ENCODE peak calls at places on chromosomes 12 and 14, in nine cellular contexts. J is left lung, B is neural progenitor cell, P is H9, T is suprapubic skin, U is Peyer's patch, H is fibroblast of pulmonary artery, G is choroid plexus epithelial cell, Y is stomach. K is an unnamed sample.

GRCh38 chr12:70165450-70165849 is 77.8 kb upstream of the CNOT2 start:
- DNase-seq in Y (no peak), G (no peak), T (no peak), P (no peak), B (no peak), U (no peak), H (no peak), J (no peak), K (no peak)

GRCh38 chr14:53247596-53248370 is 94.7 kb upstream of the DDHD1 start:
- DNase-seq in J (no peak), P (no peak), U (no peak), T (no peak), G (no peak), H (no peak), Y (no peak), B (no peak), K (no peak)

GRCh38 chr14:47438650-47439140 is 236.7 kb downstream of the MDGA2 start:
- DNase-seq in G (peak; percentile 53), P (no peak), B (no peak), T (no peak), H (peak; percentile 3), U (no peak), Y (no peak), J (no peak), K (no peak)

GRCh38 chr12:94941440-94941862 is 62.0 kb downstream of the NDUFA12 start:
- DNase-seq in B (peak; percentile 11), P (no peak), U (peak; percentile 17), J (no peak), T (peak; percentile 70), G (peak; percentile 86), Y (no peak), H (peak; percentile 86), K (no peak)

GRCh38 chr14:61704554-61704953 is 9.2 kb downstream of the HIF1A start:
- DNase-seq in J (no peak), Y (no peak), H (peak; percentile 53), B (no peak), U (no peak), G (peak; percentile 50), P (no peak), T (no peak), K (no peak)

GRCh38 chr12:132490481-132491348 is 764 bp downstream of the FBRSL1 start:
- DNase-seq in T (no peak), Y (no peak), G (peak; percentile 42), H (peak; percentile 37), J (no peak), B (peak; percentile 53), U (no peak), P (no peak), K (no peak)

GRCh38 chr12:94620611-94621010 is 29.7 kb downstream of the TMCC3 start:
- DNase-seq in T (no peak), Y (no peak), B (no peak), P (no peak), U (no peak), G (no peak), H (no peak), J (no peak), K (no peak)

GRCh38 chr14:102778616-102779351 is 1.5 kb downstream of the TRAF3 start:
- DNase-seq in G (peak; percentile 17), P (no peak), B (no peak), Y (no peak), J (no peak), T (no peak), H (no peak), U (no peak), K (no peak)

GRCh38 chr14:78152246-78153068 is 17.7 kb upstream of the NRXN3 start:
- DNase-seq in Y (no peak), P (no peak), T (no peak), B (no peak), H (no peak), U (no peak), J (no peak), G (no peak), K (no peak)

GRCh38 chr12:122449317-122449716 is 26.8 kb upstream of the CLIP1 start:
- DNase-seq in Y (no peak), J (no peak), U (no peak), T (no peak), P (no peak), G (peak; percentile 93), H (peak; percentile 95), B (no peak), K (no peak)

DNA sequence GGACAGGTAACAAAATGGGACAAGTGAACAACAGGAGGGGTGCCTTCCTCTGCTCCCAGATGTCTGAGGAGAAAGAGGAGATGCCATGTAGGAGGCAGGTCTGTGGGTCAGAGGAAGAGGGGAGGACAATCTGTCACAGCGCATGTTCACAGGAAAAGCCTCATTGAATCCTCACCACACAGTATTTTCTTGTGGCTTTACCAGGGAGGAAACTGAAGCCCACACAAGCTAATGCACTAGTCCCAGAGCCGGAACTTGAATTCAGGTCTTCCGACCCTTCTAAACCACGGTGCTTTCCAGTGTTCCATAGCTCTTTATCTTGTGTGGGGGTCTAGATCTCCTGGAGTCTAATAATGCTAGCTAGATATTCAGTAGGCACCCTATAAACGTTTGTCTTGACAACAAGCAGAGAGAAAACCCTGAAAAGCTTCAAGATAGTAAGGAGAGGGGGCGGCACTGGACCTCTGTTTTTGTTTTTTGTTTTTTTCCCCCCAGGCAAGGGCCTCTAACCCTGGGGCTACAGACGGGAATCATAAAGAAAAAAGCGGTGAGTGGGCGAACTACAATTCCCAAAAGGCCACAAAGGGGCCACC is 374 bp upstream of the SHMT2 start:
- DNase-seq in J (no peak), H (no peak), P (no peak), U (no peak), T (no peak), G (no peak), B (no peak), Y (no peak), K (no peak)
- TF ChIP-seq CTCF in J (peak; percentile 37), H (no peak), P (no peak), U (peak; percentile 38), T (no peak), G (peak; percentile 8), B (no peak), Y (no peak), K (peak; percentile 51)

GRCh38 chr12:106902053-106902452 is 53.7 kb upstream of the TMEM263 start:
- DNase-seq in B (no peak), T (no peak), P (no peak), G (no peak), H (no peak), J (no peak), U (no peak), Y (no peak), K (no peak)
- TF ChIP-seq CTCF in B (no peak), T (no peak), P (no peak), G (no peak), H (no peak), J (no peak), U (no peak), Y (no peak), K (no peak)

DNA sequence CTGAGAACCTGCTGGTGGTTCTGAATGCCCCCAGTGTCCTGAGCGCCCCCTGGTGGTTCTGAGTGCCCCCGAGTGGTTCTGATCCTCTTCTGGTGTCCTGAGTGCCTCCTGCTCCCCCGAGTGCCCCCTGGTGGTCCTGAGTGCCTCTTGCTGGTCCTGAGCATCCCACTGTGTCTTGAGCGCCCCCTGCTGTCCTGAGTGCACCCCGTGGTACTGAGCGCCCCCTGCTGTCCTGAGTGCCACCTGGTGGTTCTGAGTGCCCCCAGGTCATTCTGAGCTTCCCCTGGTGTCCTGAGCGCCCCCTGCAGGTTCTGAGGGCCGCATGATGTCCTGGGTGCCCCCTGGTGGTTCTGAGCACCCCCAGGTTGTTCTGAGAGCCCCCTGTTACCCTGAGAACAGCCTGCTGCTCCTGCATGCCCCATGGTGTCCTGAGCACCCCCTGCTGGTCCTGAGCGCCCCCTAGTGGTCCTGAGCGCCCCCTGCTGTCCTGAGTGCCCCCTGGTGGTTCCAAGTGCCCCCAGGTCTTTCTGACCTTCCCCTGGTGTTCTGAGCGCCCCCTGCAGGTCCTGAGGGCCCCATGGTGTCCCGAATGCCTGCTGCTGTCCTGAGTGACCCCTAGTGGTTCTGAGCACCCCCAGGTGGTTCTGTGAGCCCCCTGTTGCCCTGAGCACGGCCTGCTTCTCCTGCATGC is 1165.4 kb downstream of the TMEM121 start:
- DNase-seq in B (no peak), J (peak; percentile 58), P (no peak), G (no peak), H (no peak), Y (peak; percentile 28), T (peak; percentile 61), U (no peak), K (peak; percentile 71)
- TF ChIP-seq CTCF in B (no peak), J (peak; percentile 21), P (peak; percentile 35), G (peak; percentile 12), H (no peak), Y (no peak), T (peak; percentile 17), U (no peak), K (peak; percentile 25)

DNA sequence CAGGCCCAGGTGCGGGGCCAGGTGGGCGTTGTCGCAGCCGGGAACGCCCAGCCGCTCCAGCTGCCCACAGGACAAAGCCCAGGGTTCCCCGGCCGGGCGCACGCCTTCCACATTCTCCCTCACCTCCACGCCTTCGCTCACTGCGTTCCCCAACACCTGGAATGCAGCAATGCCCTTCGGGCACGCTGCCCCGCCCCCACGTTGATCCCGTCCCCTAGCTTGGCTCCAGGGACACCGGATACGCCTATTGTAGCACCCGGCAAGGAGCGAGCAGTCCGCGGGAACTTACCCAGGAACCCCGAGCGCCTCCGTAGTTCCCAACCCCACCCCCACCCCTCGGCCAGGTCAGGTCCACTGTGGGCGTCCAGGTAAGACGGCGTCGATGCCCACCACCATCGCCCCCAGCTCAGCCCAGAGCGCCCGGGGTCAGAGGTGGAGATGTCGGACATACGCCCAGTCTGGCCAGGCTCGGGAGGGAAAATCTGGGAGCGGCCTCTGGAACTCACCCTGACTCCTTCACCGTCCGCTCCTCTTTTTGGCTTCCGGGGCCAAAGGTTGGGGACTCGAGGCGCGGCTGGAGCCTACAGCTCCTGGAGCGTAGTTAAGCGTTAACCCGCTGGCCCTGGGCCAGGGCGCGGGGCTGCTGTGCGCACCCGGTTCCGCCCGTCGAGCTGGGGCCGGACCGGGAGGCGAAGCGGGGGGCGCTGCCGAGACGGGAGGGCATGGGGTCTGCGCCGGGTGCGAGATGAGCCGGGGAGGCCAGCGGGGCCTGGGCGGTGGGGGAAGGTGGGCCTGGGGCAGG is 600 bp upstream of the CEP170B start:
- DNase-seq in H (no peak), G (no peak), U (no peak), B (peak; percentile 75), P (peak; percentile 93), T (peak; percentile 84), Y (peak; percentile 88), J (peak; percentile 86), K (peak; percentile 75)
- TF ChIP-seq CTCF in H (no peak), G (no peak), U (no peak), B (no peak), P (no peak), T (no peak), Y (no peak), J (no peak), K (no peak)